ENCODE peak calls at places on chromosome 2, in six cellular contexts. One of them, this sample, is unnamed.

GRCh38 chr2:71935291-71935848 is 212.3 kb downstream of the CYP26B1 start:
- DNase-seq in lower lobe of right lung: no peak
- DNase-seq in dorsolateral prefrontal cortex: no peak
- DNase-seq in astrocyte of the spinal cord: peak
- DNase-seq in BE2C: no peak
- DNase-seq in uterus: peak
- DNase-seq in this sample: peak

GRCh38 chr2:177598321-177598922 is 205.8 kb downstream of the AGPS start:
- DNase-seq in astrocyte of the spinal cord: peak
- DNase-seq in BE2C: no peak
- DNase-seq in dorsolateral prefrontal cortex: peak
- DNase-seq in lower lobe of right lung: no peak
- DNase-seq in uterus: peak
- DNase-seq in this sample: peak

GRCh38 chr2:28620371-28620793 is 124.5 kb downstream of the PLB1 start:
- DNase-seq in astrocyte of the spinal cord: no peak
- DNase-seq in BE2C: no peak
- DNase-seq in uterus: no peak
- DNase-seq in dorsolateral prefrontal cortex: no peak
- DNase-seq in lower lobe of right lung: no peak
- DNase-seq in this sample: no peak

GRCh38 chr2:96163415-96163767 is 18.2 kb upstream of the DUSP2 start:
- DNase-seq in BE2C: no peak
- DNase-seq in uterus: no peak
- DNase-seq in dorsolateral prefrontal cortex: no peak
- DNase-seq in astrocyte of the spinal cord: no peak
- DNase-seq in lower lobe of right lung: no peak
- DNase-seq in this sample: no peak

GRCh38 chr2:241776336-241777166 is at the start of gene GAL3ST2:
- DNase-seq in lower lobe of right lung: no peak
- DNase-seq in dorsolateral prefrontal cortex: no peak
- DNase-seq in astrocyte of the spinal cord: no peak
- DNase-seq in BE2C: no peak
- DNase-seq in uterus: no peak
- DNase-seq in this sample: peak

GRCh38 chr2:105254520-105255210 is 13.1 kb downstream of the GPR45 start:
- DNase-seq in lower lobe of right lung: no peak
- DNase-seq in BE2C: no peak
- DNase-seq in astrocyte of the spinal cord: no peak
- DNase-seq in dorsolateral prefrontal cortex: no peak
- DNase-seq in uterus: no peak
- DNase-seq in this sample: no peak

GRCh38 chr2:46802665-46803550 is 112.7 kb downstream of the MCFD2 start:
- DNase-seq in uterus: peak
- DNase-seq in lower lobe of right lung: no peak
- DNase-seq in astrocyte of the spinal cord: no peak
- DNase-seq in dorsolateral prefrontal cortex: no peak
- DNase-seq in BE2C: peak
- DNase-seq in this sample: no peak

GRCh38 chr2:192150166-192150565 is 44.6 kb downstream of the TMEFF2 start:
- DNase-seq in astrocyte of the spinal cord: no peak
- DNase-seq in lower lobe of right lung: no peak
- DNase-seq in dorsolateral prefrontal cortex: no peak
- DNase-seq in uterus: no peak
- DNase-seq in BE2C: no peak
- DNase-seq in this sample: no peak

GRCh38 chr2:232982926-232983668 is 30.0 kb downstream of the NGEF start:
- DNase-seq in uterus: no peak
- DNase-seq in dorsolateral prefrontal cortex: no peak
- DNase-seq in BE2C: no peak
- DNase-seq in lower lobe of right lung: no peak
- DNase-seq in astrocyte of the spinal cord: no peak
- DNase-seq in this sample: no peak

GRCh38 chr2:217412721-217413120 is 552.9 kb upstream of the TNP1 start:
- DNase-seq in BE2C: no peak
- DNase-seq in uterus: peak
- DNase-seq in lower lobe of right lung: no peak
- DNase-seq in astrocyte of the spinal cord: no peak
- DNase-seq in dorsolateral prefrontal cortex: no peak
- DNase-seq in this sample: peak

GRCh38 chr2:120108749-120109148 is 95.9 kb downstream of the EPB41L5 start:
- DNase-seq in dorsolateral prefrontal cortex: no peak
- DNase-seq in lower lobe of right lung: no peak
- DNase-seq in astrocyte of the spinal cord: peak
- DNase-seq in uterus: no peak
- DNase-seq in BE2C: no peak
- DNase-seq in this sample: no peak

GRCh38 chr2:29202819-29203495 is 87.7 kb downstream of the CLIP4 start:
- DNase-seq in dorsolateral prefrontal cortex: no peak
- DNase-seq in astrocyte of the spinal cord: no peak
- DNase-seq in uterus: no peak
- DNase-seq in BE2C: no peak
- DNase-seq in lower lobe of right lung: no peak
- DNase-seq in this sample: no peak

GRCh38 chr2:127084611-127085031 is 22.3 kb downstream of the BIN1 start:
- DNase-seq in BE2C: no peak
- DNase-seq in astrocyte of the spinal cord: peak
- DNase-seq in dorsolateral prefrontal cortex: no peak
- DNase-seq in lower lobe of right lung: no peak
- DNase-seq in uterus: no peak
- DNase-seq in this sample: no peak

GRCh38 chr2:106030287-106031268 is 163.5 kb downstream of the UXS1 start:
- DNase-seq in astrocyte of the spinal cord: peak
- DNase-seq in lower lobe of right lung: no peak
- DNase-seq in BE2C: no peak
- DNase-seq in dorsolateral prefrontal cortex: peak
- DNase-seq in uterus: peak
- DNase-seq in this sample: peak

GRCh38 chr2:76280676-76281075 is 570.0 kb upstream of the GCFC2 start:
- DNase-seq in astrocyte of the spinal cord: no peak
- DNase-seq in BE2C: no peak
- DNase-seq in lower lobe of right lung: no peak
- DNase-seq in uterus: no peak
- DNase-seq in dorsolateral prefrontal cortex: no peak
- DNase-seq in this sample: no peak

GRCh38 chr2:54577944-54578667 is 122.0 kb downstream of the SPTBN1 start:
- DNase-seq in BE2C: no peak
- DNase-seq in uterus: no peak
- DNase-seq in dorsolateral prefrontal cortex: no peak
- DNase-seq in lower lobe of right lung: no peak
- DNase-seq in astrocyte of the spinal cord: no peak
- DNase-seq in this sample: no peak

GRCh38 chr2:189124175-189124574 is 55.4 kb downstream of the COL5A2 start:
- DNase-seq in lower lobe of right lung: no peak
- DNase-seq in astrocyte of the spinal cord: peak
- DNase-seq in uterus: no peak
- DNase-seq in dorsolateral prefrontal cortex: no peak
- DNase-seq in BE2C: no peak
- DNase-seq in this sample: no peak

GRCh38 chr2:100588071-100588786 is 25.4 kb downstream of the PDCL3 start:
- DNase-seq in uterus: no peak
- DNase-seq in lower lobe of right lung: no peak
- DNase-seq in BE2C: no peak
- DNase-seq in astrocyte of the spinal cord: peak
- DNase-seq in dorsolateral prefrontal cortex: no peak
- DNase-seq in this sample: no peak

GRCh38 chr2:134773372-134774073 is 54.7 kb upstream of the TMEM163 start:
- DNase-seq in astrocyte of the spinal cord: no peak
- DNase-seq in BE2C: peak
- DNase-seq in dorsolateral prefrontal cortex: no peak
- DNase-seq in uterus: no peak
- DNase-seq in lower lobe of right lung: no peak
- DNase-seq in this sample: no peak

GRCh38 chr2:36951574-36951973 is 14.8 kb downstream of the STRN start:
- DNase-seq in lower lobe of right lung: no peak
- DNase-seq in BE2C: no peak
- DNase-seq in astrocyte of the spinal cord: peak
- DNase-seq in uterus: no peak
- DNase-seq in dorsolateral prefrontal cortex: no peak
- DNase-seq in this sample: no peak

GRCh38 chr2:176385838-176386237 is 116.6 kb downstream of the MTX2 start:
- DNase-seq in BE2C: no peak
- DNase-seq in astrocyte of the spinal cord: no peak
- DNase-seq in dorsolateral prefrontal cortex: no peak
- DNase-seq in uterus: no peak
- DNase-seq in lower lobe of right lung: no peak
- DNase-seq in this sample: no peak

DNA sequence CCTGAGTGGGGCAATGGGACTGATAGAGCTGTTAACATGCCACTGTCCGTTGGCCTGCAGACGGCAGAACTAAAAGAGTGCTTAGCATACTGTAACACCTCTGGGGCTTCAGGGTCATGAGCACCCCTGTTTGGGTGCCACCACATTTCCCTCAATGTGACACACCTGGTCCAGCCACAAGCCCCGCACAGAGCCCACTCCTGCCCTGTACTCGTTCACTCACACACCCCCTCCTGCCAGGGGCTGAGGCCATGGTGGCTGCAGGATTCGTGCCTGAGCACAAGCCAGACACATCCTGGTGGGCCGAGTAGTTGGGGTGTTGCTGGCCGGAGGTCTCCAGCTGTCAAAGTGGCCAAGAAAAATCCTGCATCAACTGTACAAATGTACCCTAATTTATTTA is 4.4 kb upstream of the PPP4R3B start:
- DNase-seq in dorsolateral prefrontal cortex: no peak
- DNase-seq in astrocyte of the spinal cord: no peak
- DNase-seq in lower lobe of right lung: no peak
- DNase-seq in uterus: no peak
- DNase-seq in BE2C: no peak
- DNase-seq in this sample: no peak
- H3K4me3 ChIP-seq in dorsolateral prefrontal cortex: no peak
- H3K4me3 ChIP-seq in astrocyte of the spinal cord: no peak
- H3K4me3 ChIP-seq in lower lobe of right lung: no peak
- H3K4me3 ChIP-seq in uterus: no peak
- H3K4me3 ChIP-seq in BE2C: no peak
- H3K4me3 ChIP-seq in this sample: no peak

DNA sequence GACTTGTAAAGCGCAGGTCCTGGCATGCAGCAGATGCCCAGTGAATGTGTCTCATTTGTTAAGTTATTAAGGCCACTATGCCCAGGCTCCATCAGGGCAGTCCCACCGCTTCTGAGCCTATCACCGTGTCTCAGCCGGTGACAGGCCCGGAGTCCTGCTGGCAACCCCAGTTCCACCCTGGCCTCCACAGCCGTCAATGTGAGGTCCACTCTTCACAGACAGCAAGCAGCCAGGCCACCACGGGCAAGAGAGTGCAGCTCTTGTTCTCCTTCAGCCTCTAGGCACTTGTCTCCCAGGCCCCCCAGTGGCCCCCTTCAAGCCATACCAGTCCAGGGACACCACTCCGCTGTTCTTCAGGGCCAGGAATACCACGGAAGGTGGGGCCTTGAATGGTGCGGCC is 22.6 kb downstream of the CFAP65 start:
- DNase-seq in lower lobe of right lung: peak
- DNase-seq in astrocyte of the spinal cord: no peak
- DNase-seq in uterus: no peak
- DNase-seq in dorsolateral prefrontal cortex: no peak
- DNase-seq in BE2C: no peak
- DNase-seq in this sample: no peak
- H3K4me3 ChIP-seq in lower lobe of right lung: no peak
- H3K4me3 ChIP-seq in astrocyte of the spinal cord: no peak
- H3K4me3 ChIP-seq in uterus: no peak
- H3K4me3 ChIP-seq in dorsolateral prefrontal cortex: no peak
- H3K4me3 ChIP-seq in BE2C: no peak
- H3K4me3 ChIP-seq in this sample: no peak

GRCh38 chr2:219038600-219038999 is 2.7 kb downstream of the CFAP65 start:
- DNase-seq in lower lobe of right lung: no peak
- DNase-seq in uterus: no peak
- DNase-seq in BE2C: no peak
- DNase-seq in astrocyte of the spinal cord: no peak
- DNase-seq in dorsolateral prefrontal cortex: no peak
- DNase-seq in this sample: no peak

GRCh38 chr2:219042750-219043149 is 1.4 kb upstream of the CFAP65 start:
- DNase-seq in astrocyte of the spinal cord: no peak
- DNase-seq in lower lobe of right lung: no peak
- DNase-seq in dorsolateral prefrontal cortex: no peak
- DNase-seq in uterus: no peak
- DNase-seq in BE2C: no peak
- DNase-seq in this sample: no peak

GRCh38 chr2:219042157-219042556 is 841 bp upstream of the CFAP65 start:
- DNase-seq in uterus: no peak
- DNase-seq in dorsolateral prefrontal cortex: no peak
- DNase-seq in BE2C: no peak
- DNase-seq in astrocyte of the spinal cord: no peak
- DNase-seq in lower lobe of right lung: no peak
- DNase-seq in this sample: no peak

GRCh38 chr2:219037783-219038549 is 3.4 kb downstream of the CFAP65 start:
- DNase-seq in BE2C: no peak
- DNase-seq in lower lobe of right lung: no peak
- DNase-seq in astrocyte of the spinal cord: no peak
- DNase-seq in dorsolateral prefrontal cortex: no peak
- DNase-seq in uterus: no peak
- DNase-seq in this sample: no peak

DNA sequence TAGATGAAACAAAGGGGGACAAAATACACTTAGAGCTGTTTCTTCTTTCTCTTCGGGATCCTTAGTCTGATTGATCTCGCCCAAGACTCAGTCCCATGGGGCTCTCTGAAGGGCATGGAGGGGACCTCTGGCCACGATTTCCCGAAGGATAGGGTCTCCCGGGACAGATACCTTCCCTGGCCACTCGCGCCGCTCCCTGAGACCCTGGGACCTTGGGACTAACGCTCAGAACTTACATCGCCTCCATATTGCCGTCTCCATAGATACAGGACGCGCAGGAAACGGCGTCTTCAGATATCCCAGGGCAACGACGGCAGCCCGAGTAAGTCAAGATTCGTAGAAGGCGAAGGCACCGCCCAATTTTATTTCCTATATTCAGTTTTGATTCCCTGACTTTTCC is at the start of gene CFAP65:
- DNase-seq in lower lobe of right lung: no peak
- DNase-seq in dorsolateral prefrontal cortex: peak
- DNase-seq in uterus: no peak
- DNase-seq in astrocyte of the spinal cord: peak
- DNase-seq in BE2C: peak
- DNase-seq in this sample: no peak
- H3K4me3 ChIP-seq in lower lobe of right lung: peak
- H3K4me3 ChIP-seq in dorsolateral prefrontal cortex: peak
- H3K4me3 ChIP-seq in uterus: no peak
- H3K4me3 ChIP-seq in astrocyte of the spinal cord: peak
- H3K4me3 ChIP-seq in BE2C: peak
- H3K4me3 ChIP-seq in this sample: peak

DNA sequence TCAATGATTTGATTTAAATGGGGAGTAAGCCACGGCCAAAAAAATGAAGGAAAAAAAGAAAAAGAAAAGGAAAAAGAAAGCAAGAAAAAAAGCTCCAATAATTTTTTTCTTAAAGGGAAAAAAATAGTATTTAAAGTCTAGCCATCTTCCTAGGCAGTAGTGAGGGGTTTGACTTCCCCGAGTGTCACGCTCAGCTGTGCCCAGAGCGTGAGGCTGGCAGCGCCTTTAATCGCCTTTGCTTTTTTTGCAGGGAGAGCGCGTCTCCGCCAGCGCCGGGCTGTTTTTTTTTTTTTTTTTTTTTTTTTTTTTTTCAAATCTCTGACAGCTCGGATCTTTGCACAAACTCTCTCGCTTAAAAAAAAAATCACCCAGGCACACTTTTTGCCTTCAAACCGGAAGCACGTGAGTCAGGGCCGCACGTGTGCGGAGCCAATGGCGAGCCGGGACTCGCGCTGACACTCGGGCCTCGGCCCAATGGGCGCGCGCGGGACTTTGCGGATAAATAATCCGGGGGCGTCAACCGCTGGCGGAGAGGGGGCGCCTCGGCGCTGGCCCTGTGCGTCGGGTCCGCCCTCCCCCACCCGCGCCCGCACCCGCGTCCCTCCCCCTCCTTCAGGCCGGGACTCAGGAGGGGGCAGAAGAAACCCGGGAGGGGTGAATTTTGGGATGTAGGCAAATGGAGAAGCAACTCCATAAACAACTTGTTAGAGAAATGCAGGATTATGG is at the start of gene EN1:
- DNase-seq in uterus: no peak
- DNase-seq in astrocyte of the spinal cord: peak
- DNase-seq in dorsolateral prefrontal cortex: no peak
- DNase-seq in BE2C: no peak
- DNase-seq in lower lobe of right lung: no peak
- DNase-seq in this sample: no peak
- H3K4me3 ChIP-seq in uterus: peak
- H3K4me3 ChIP-seq in astrocyte of the spinal cord: peak
- H3K4me3 ChIP-seq in dorsolateral prefrontal cortex: peak
- H3K4me3 ChIP-seq in BE2C: no peak
- H3K4me3 ChIP-seq in lower lobe of right lung: peak
- H3K4me3 ChIP-seq in this sample: peak

This sample was measured in right cardiac atrium.